ENCODE peak calls at places on chromosomes 16 and 17, in four cellular contexts. O, E, M and U are unnamed samples.

GRCh38 chr17:8706431-8706830 is 38.2 kb downstream of the CCDC42 start:
- DNase-seq in O (no peak), E (no peak), M (no peak), U (no peak)

GRCh38 chr16:57004387-57005250 is 15.3 kb downstream of the NLRC5 start:
- DNase-seq in O (peak), E (no peak), M (no peak), U (no peak)

GRCh38 chr17:52666264-52666663 is 507.8 kb upstream of the CA10 start:
- DNase-seq in O (peak), E (no peak), M (no peak), U (no peak)

GRCh38 chr17:81740395-81740961 is 28.4 kb downstream of the SLC25A10 start:
- DNase-seq in O (no peak), E (no peak), M (no peak), U (no peak)

GRCh38 chr17:43840814-43841213 is 6.2 kb upstream of the CD300LG start:
- DNase-seq in O (peak), E (no peak), M (no peak), U (peak)

GRCh38 chr16:70658921-70659320 is 12.6 kb downstream of the IL34 start:
- DNase-seq in O (no peak), E (no peak), M (no peak), U (no peak)

GRCh38 chr17:17414316-17414937 is 62.4 kb upstream of the MED9 start:
- DNase-seq in O (no peak), E (no peak), M (no peak), U (no peak)

GRCh38 chr17:77189148-77189547 is 48.4 kb downstream of the SEC14L1 start:
- DNase-seq in O (no peak), E (no peak), M (peak), U (no peak)

GRCh38 chr17:43547659-43548256 is 1.6 kb upstream of the ETV4 start:
- DNase-seq in O (no peak), E (no peak), M (no peak), U (no peak)

GRCh38 chr16:80296034-80296433 is 244.8 kb upstream of the DYNLRB2 start:
- DNase-seq in O (no peak), E (no peak), M (no peak), U (no peak)

GRCh38 chr16:80300876-80301275 is 239.9 kb upstream of the DYNLRB2 start:
- DNase-seq in O (peak), E (no peak), M (no peak), U (no peak)

GRCh38 chr16:80298676-80299075 is 242.1 kb upstream of the DYNLRB2 start:
- DNase-seq in O (no peak), E (no peak), M (no peak), U (no peak)

GRCh38 chr16:80300456-80300855 is 240.3 kb upstream of the DYNLRB2 start:
- DNase-seq in O (no peak), E (no peak), M (no peak), U (no peak)

GRCh38 chr16:80299416-80299815 is 241.4 kb upstream of the DYNLRB2 start:
- DNase-seq in O (peak), E (no peak), M (no peak), U (no peak)
- TF ChIP-seq SUZ12 in O (no peak), E (no peak), M (no peak), U (no peak)

DNA sequence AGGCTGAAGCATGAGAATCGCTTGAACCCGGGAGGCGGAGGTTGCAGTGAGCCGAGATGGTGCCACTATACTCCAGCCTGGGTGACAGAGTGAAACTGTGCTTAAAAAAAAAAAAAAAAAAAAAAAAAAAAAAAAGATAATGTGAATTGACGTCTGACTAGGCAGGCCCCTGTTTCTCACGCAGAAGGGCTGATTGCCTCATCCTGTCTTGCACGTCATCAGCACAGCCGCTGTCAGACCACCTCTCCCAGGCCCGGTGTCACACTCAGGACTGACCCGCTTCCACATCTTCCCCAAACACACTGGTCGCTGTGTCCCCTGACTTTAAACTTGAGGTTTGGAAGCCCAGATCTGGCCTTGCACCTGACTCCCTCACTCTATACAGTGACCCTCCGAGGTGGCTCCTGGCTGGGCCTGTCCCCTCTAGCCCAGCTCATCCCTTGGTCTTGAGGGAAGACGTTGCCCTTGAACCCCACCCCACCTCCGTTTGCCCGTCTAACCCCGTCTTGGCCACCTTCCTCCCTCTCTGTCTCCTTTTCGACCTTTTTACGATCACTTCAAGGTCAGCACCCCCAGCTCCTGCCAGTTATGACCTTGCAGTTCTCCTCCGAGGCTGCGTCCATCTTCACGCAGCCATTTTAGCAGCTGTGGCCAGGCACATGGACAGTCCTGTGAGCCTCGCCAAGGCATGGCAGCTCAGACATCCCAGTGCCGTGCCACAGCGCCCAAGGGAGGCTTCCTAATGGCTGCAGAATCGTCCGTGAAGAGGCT is 149.9 kb upstream of the PLCG2 start:
- DNase-seq in O (no peak), E (no peak), M (no peak), U (no peak)
- TF ChIP-seq SP1 in O (no peak), E (no peak), M (no peak), U (no peak)

GRCh38 chr16:27867122-27868110 is 196.1 kb downstream of the GSG1L start:
- DNase-seq in O (peak), E (peak), M (no peak), U (peak)
- TF ChIP-seq SUZ12 in O (no peak), E (no peak), M (no peak), U (no peak)

GRCh38 chr16:83813818-83814653 is 6.3 kb downstream of the HSBP1 start:
- DNase-seq in O (peak), E (peak), M (no peak), U (no peak)
- TF ChIP-seq SP1 in O (no peak), E (no peak), M (no peak), U (no peak)

DNA sequence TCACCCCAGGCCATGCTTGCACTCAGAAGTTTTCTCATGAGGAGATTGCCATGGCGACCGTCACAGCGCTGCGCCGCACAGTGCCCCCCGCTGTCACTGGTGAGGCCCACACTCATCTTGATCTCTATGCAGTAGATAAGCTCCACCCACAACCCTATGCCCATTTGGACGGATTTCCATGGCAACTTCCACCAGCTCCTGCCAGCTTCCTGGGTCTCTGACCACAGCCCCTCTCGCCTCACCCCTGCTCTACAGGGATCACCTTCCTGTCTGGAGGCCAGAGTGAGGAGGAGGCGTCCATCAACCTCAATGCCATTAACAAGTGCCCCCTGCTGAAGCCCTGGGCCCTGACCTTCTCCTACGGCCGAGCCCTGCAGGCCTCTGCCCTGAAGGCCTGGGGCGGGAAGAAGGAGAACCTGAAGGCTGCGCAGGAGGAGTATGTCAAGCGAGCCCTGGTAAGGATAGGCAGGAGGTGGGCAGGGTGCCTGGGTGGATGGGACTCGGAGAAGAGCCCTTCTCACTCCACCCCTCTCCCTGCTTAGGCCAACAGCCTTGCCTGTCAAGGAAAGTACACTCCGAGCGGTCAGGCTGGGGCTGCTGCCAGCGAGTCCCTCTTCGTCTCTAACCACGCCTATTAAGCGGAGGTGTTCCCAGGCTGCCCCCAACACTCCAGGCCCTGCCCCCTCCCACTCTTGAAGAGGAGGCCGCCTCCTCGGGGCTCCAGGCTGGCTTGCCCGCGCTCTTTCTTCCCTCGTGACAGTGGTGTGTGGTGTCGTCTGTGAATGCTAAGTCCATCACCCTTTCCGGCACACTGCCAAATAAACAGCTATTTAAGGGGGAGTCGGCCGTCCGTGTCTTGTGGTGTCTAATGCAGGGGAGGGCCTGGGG is 4.3 kb downstream of the ALDOA start:
- DNase-seq in O (no peak), E (no peak), M (no peak), U (no peak)
- TF ChIP-seq SUZ12 in O (no peak), E (no peak), M (no peak), U (no peak)

GRCh38 chr16:85767569-85767968 is 16.7 kb upstream of the C16orf74 start:
- DNase-seq in O (no peak), E (no peak), M (no peak), U (no peak)
- TF ChIP-seq SP1 in O (no peak), E (no peak), M (no peak), U (no peak)

GRCh38 chr16:11913425-11914079 is 2.2 kb downstream of the GSPT1 start:
- DNase-seq in O (no peak), E (no peak), M (no peak), U (no peak)
- TF ChIP-seq SUZ12 in O (no peak), E (no peak), M (no peak), U (no peak)

GRCh38 chr17:79944251-79944812 is 91.3 kb downstream of the TBC1D16 start:
- DNase-seq in O (no peak), E (no peak), M (no peak), U (no peak)
- TF ChIP-seq SP1 in O (no peak), E (no peak), M (no peak), U (no peak)